ENCODE peak calls at places on chromosome 7, in four cellular contexts. One of them, this sample, is unnamed.

GRCh38 chr7:101626069-101626671 is 2.9 kb downstream of the MYL10 start:
- DNase-seq in K562: no peak
- DNase-seq in A549: no peak
- DNase-seq in HepG2: no peak
- DNase-seq in this sample: no peak

GRCh38 chr7:968205-968754 is 7.1 kb downstream of the COX19 start:
- DNase-seq in K562: no peak
- DNase-seq in HepG2: no peak
- DNase-seq in A549: no peak
- DNase-seq in this sample: no peak

GRCh38 chr7:25994433-25994988 is 157.5 kb upstream of the NFE2L3 start:
- DNase-seq in A549: no peak
- DNase-seq in HepG2: no peak
- DNase-seq in K562: no peak
- DNase-seq in this sample: no peak

GRCh38 chr7:55065079-55065478 is 46.3 kb downstream of the EGFR start:
- DNase-seq in A549: peak; percentile 93
- DNase-seq in K562: no peak
- DNase-seq in HepG2: no peak
- DNase-seq in this sample: peak; percentile 99

GRCh38 chr7:30733691-30734090 is 18.2 kb upstream of the INMT start:
- DNase-seq in A549: no peak
- DNase-seq in HepG2: no peak
- DNase-seq in K562: no peak
- DNase-seq in this sample: no peak

GRCh38 chr7:151405056-151405455 is 4.8 kb downstream of the WDR86 start:
- DNase-seq in A549: no peak
- DNase-seq in HepG2: no peak
- DNase-seq in K562: peak; percentile 42
- DNase-seq in this sample: no peak

GRCh38 chr7:121306565-121306964 is 22.2 kb upstream of the WNT16 start:
- DNase-seq in K562: no peak
- DNase-seq in A549: no peak
- DNase-seq in HepG2: no peak
- DNase-seq in this sample: no peak

GRCh38 chr7:123655614-123656013 is at the start of gene LMOD2:
- DNase-seq in A549: no peak
- DNase-seq in HepG2: no peak
- DNase-seq in K562: no peak
- DNase-seq in this sample: no peak

GRCh38 chr7:63925262-63925625 is 73.4 kb upstream of the ZNF722 start:
- DNase-seq in A549: no peak
- DNase-seq in HepG2: no peak
- DNase-seq in K562: peak; percentile 3
- DNase-seq in this sample: no peak

GRCh38 chr7:84612976-84613375 is 418.4 kb upstream of the SEMA3A start:
- DNase-seq in A549: no peak
- DNase-seq in K562: no peak
- DNase-seq in HepG2: no peak
- DNase-seq in this sample: no peak

GRCh38 chr7:7203813-7204575 is 21.6 kb downstream of the C1GALT1 start:
- DNase-seq in K562: no peak
- DNase-seq in HepG2: no peak
- DNase-seq in A549: no peak
- DNase-seq in this sample: no peak

GRCh38 chr7:129168219-129168991 is 20.0 kb upstream of the SMO start:
- DNase-seq in HepG2: no peak
- DNase-seq in K562: no peak
- DNase-seq in A549: no peak
- DNase-seq in this sample: no peak

GRCh38 chr7:27641576-27642230 is 21.0 kb downstream of the HIBADH start:
- DNase-seq in A549: peak; percentile 39
- DNase-seq in HepG2: no peak
- DNase-seq in K562: no peak
- DNase-seq in this sample: no peak

GRCh38 chr7:131040467-131040932 is 287.2 kb upstream of the MKLN1 start:
- DNase-seq in HepG2: peak; percentile 57
- DNase-seq in K562: peak; percentile 81
- DNase-seq in A549: peak; percentile 79
- DNase-seq in this sample: peak; percentile 77

GRCh38 chr7:25765110-25765509 is 386.9 kb upstream of the NFE2L3 start:
- DNase-seq in A549: no peak
- DNase-seq in HepG2: no peak
- DNase-seq in K562: no peak
- DNase-seq in this sample: no peak

GRCh38 chr7:4765776-4766490 is 9.5 kb upstream of the AP5Z1 start:
- DNase-seq in A549: no peak
- DNase-seq in HepG2: no peak
- DNase-seq in K562: no peak
- DNase-seq in this sample: no peak

GRCh38 chr7:99772565-99772964 is 11.4 kb downstream of the CYP3A4 start:
- DNase-seq in A549: no peak
- DNase-seq in K562: no peak
- DNase-seq in HepG2: peak; percentile 85
- DNase-seq in this sample: no peak

GRCh38 chr7:20075992-20076813 is 141.0 kb downstream of the MACC1 start:
- DNase-seq in HepG2: no peak
- DNase-seq in K562: no peak
- DNase-seq in A549: no peak
- DNase-seq in this sample: no peak

GRCh38 chr7:92997144-92997543 is 120.6 kb downstream of the SAMD9 start:
- DNase-seq in HepG2: no peak
- DNase-seq in A549: no peak
- DNase-seq in K562: no peak
- DNase-seq in this sample: no peak

GRCh38 chr7:149147730-149148653 is 739 bp downstream of the ZNF398 start:
- DNase-seq in K562: peak; percentile 78
- DNase-seq in A549: peak; percentile 48
- DNase-seq in HepG2: peak; percentile 10
- DNase-seq in this sample: peak; percentile 51

GRCh38 chr7:25846722-25847121 is 305.3 kb upstream of the NFE2L3 start:
- DNase-seq in HepG2: no peak
- DNase-seq in A549: no peak
- DNase-seq in K562: peak; percentile 35
- DNase-seq in this sample: peak; percentile 79

GRCh38 chr7:4726051-4726450 is 44.0 kb downstream of the FOXK1 start:
- DNase-seq in HepG2: no peak
- DNase-seq in A549: no peak
- DNase-seq in K562: no peak
- DNase-seq in this sample: no peak

GRCh38 chr7:18961997-18962396 is 155.4 kb downstream of the TWIST1 start:
- DNase-seq in A549: no peak
- DNase-seq in HepG2: no peak
- DNase-seq in K562: no peak
- DNase-seq in this sample: peak; percentile 15

GRCh38 chr7:41695661-41696322 is 7.1 kb downstream of the INHBA start:
- DNase-seq in A549: peak; percentile 14
- DNase-seq in K562: no peak
- DNase-seq in HepG2: no peak
- DNase-seq in this sample: peak; percentile 87

GRCh38 chr7:98418636-98419315 is 17.9 kb upstream of the BAIAP2L1 start:
- DNase-seq in HepG2: peak; percentile 100
- DNase-seq in K562: peak; percentile 80
- DNase-seq in A549: peak; percentile 100
- DNase-seq in this sample: peak; percentile 98

GRCh38 chr7:65839846-65840245 is 33.0 kb upstream of the VKORC1L1 start:
- DNase-seq in K562: no peak
- DNase-seq in HepG2: no peak
- DNase-seq in A549: no peak
- DNase-seq in this sample: no peak

GRCh38 chr7:148962823-148963582 is 65.3 kb downstream of the PDIA4 start:
- DNase-seq in HepG2: peak; percentile 45
- DNase-seq in A549: peak; percentile 72
- DNase-seq in K562: peak; percentile 86
- DNase-seq in this sample: peak; percentile 67

GRCh38 chr7:111029574-111030357 is 61.2 kb upstream of the LRRN3 start:
- DNase-seq in A549: no peak
- DNase-seq in HepG2: peak; percentile 20
- DNase-seq in K562: peak; percentile 7
- DNase-seq in this sample: peak; percentile 17

GRCh38 chr7:40115941-40116340 is 18.5 kb downstream of the MPLKIP start:
- DNase-seq in K562: no peak
- DNase-seq in HepG2: no peak
- DNase-seq in A549: no peak
- DNase-seq in this sample: no peak

GRCh38 chr7:51175992-51176388 is 140.6 kb downstream of the COBL start:
- DNase-seq in K562: no peak
- DNase-seq in A549: no peak
- DNase-seq in HepG2: no peak
- DNase-seq in this sample: no peak

GRCh38 chr7:29139191-29139590 is 7.1 kb downstream of the CPVL start:
- DNase-seq in A549: no peak
- DNase-seq in HepG2: no peak
- DNase-seq in K562: no peak
- DNase-seq in this sample: no peak

GRCh38 chr7:155214328-155214986 is 83.2 kb upstream of the INSIG1 start:
- DNase-seq in HepG2: no peak
- DNase-seq in K562: peak; percentile 34
- DNase-seq in A549: no peak
- DNase-seq in this sample: no peak

GRCh38 chr7:46256870-46257528 is 335.9 kb upstream of the IGFBP3 start:
- DNase-seq in K562: no peak
- DNase-seq in HepG2: no peak
- DNase-seq in A549: no peak
- DNase-seq in this sample: no peak

GRCh38 chr7:141073641-141074161 is at the start of gene TMEM178B:
- DNase-seq in K562: no peak
- DNase-seq in HepG2: no peak
- DNase-seq in A549: no peak
- DNase-seq in this sample: no peak

GRCh38 chr7:46784746-46785145 is 797.2 kb downstream of the TNS3 start:
- DNase-seq in K562: no peak
- DNase-seq in A549: peak; percentile 75
- DNase-seq in HepG2: no peak
- DNase-seq in this sample: peak; percentile 73

GRCh38 chr7:140003913-140004382 is 58.8 kb downstream of the PARP12 start:
- DNase-seq in HepG2: peak; percentile 43
- DNase-seq in A549: peak; percentile 63
- DNase-seq in K562: peak; percentile 84
- DNase-seq in this sample: peak; percentile 75

GRCh38 chr7:2202361-2202761 is 30.4 kb downstream of the MAD1L1 start:
- DNase-seq in HepG2: no peak
- DNase-seq in K562: no peak
- DNase-seq in A549: no peak
- DNase-seq in this sample: no peak
- TF ChIP-seq MAFK in HepG2: no peak
- TF ChIP-seq MAFK in K562: no peak
- TF ChIP-seq MAFK in A549: no peak
- TF ChIP-seq MAFK in this sample: no peak

GRCh38 chr7:105741993-105742392 is 134.4 kb downstream of the ATXN7L1 start:
- DNase-seq in A549: no peak
- DNase-seq in HepG2: no peak
- DNase-seq in K562: no peak
- DNase-seq in this sample: no peak

GRCh38 chr7:105742787-105743186 is 133.6 kb downstream of the ATXN7L1 start:
- DNase-seq in A549: no peak
- DNase-seq in K562: no peak
- DNase-seq in HepG2: no peak
- DNase-seq in this sample: no peak

GRCh38 chr7:105745681-105746330 is 130.6 kb downstream of the ATXN7L1 start:
- DNase-seq in A549: no peak
- DNase-seq in HepG2: no peak
- DNase-seq in K562: peak; percentile 21
- DNase-seq in this sample: no peak

GRCh38 chr7:105738133-105738532 is 138.3 kb downstream of the ATXN7L1 start:
- DNase-seq in HepG2: no peak
- DNase-seq in A549: no peak
- DNase-seq in K562: no peak
- DNase-seq in this sample: no peak

GRCh38 chr7:105743351-105743812 is 133.0 kb downstream of the ATXN7L1 start:
- DNase-seq in HepG2: no peak
- DNase-seq in K562: no peak
- DNase-seq in A549: no peak
- DNase-seq in this sample: peak; percentile 5
- TF ChIP-seq MAFK in HepG2: no peak
- TF ChIP-seq MAFK in K562: no peak
- TF ChIP-seq MAFK in A549: no peak
- TF ChIP-seq MAFK in this sample: no peak

DNA sequence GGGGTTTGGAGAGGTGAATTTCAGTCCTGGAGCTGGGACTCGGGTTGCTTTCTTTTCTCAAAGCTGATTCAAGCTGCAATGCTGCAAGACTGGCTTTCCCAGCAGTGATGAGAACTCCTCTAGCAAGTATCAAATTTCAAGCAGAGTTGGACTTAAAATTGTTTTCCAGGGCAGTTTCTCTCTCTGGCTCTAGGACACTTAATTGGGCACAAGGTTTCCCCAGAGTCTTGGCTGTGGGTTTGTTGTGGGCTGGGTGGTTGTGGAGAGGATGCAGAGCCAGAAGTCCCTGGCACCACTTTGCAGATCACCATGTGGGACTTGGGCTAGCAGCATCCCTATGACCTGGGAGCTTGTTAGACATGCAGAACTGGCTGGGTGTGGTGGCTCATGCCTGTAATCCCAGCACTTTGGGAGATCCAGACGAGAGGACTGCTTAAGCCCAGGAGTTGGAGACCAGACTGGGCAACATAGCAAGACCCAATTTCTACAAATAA is 16.8 kb downstream of the AKR1B15 start:
- DNase-seq in K562: no peak
- DNase-seq in A549: no peak
- DNase-seq in HepG2: no peak
- DNase-seq in this sample: peak; percentile 55
- TF ChIP-seq MAFK in K562: no peak
- TF ChIP-seq MAFK in A549: no peak
- TF ChIP-seq MAFK in HepG2: no peak
- TF ChIP-seq MAFK in this sample: no peak

GRCh38 chr7:79876769-79877362 is 257.8 kb upstream of the GNAI1 start:
- DNase-seq in A549: peak; percentile 6
- DNase-seq in K562: no peak
- DNase-seq in HepG2: no peak
- DNase-seq in this sample: peak; percentile 99
- TF ChIP-seq MAFK in A549: no peak
- TF ChIP-seq MAFK in K562: no peak
- TF ChIP-seq MAFK in HepG2: no peak
- TF ChIP-seq MAFK in this sample: no peak

GRCh38 chr7:107579546-107579880 is 533 bp upstream of the BCAP29 start:
- DNase-seq in K562: no peak
- DNase-seq in HepG2: peak; percentile 34
- DNase-seq in A549: no peak
- DNase-seq in this sample: peak; percentile 28
- TF ChIP-seq MAFK in K562: no peak
- TF ChIP-seq MAFK in HepG2: no peak
- TF ChIP-seq MAFK in A549: no peak
- TF ChIP-seq MAFK in this sample: no peak